ENCODE peak calls at places on chromosomes 1 and 21, in four cellular contexts. One of them, this sample, is unnamed.
A peak's percentile ranks its signal among the peaks of the same experiment; 100 is the strongest.

GRCh38 chr1:212515329-212515760 is 82.6 kb downstream of the NENF start:
- DNase-seq in uterus: no peak
- DNase-seq in MG63: no peak
- DNase-seq in skeletal muscle cell: no peak
- DNase-seq in this sample: no peak

GRCh38 chr1:211783897-211784296 is 46.7 kb downstream of the LPGAT1 start:
- DNase-seq in uterus: no peak
- DNase-seq in MG63: no peak
- DNase-seq in skeletal muscle cell: no peak
- DNase-seq in this sample: no peak

GRCh38 chr1:114554577-114554976 is 26.8 kb downstream of the BCAS2 start:
- DNase-seq in uterus: no peak
- DNase-seq in MG63: no peak
- DNase-seq in skeletal muscle cell: no peak
- DNase-seq in this sample: no peak

GRCh38 chr1:7111855-7112254 is 326.6 kb downstream of the CAMTA1 start:
- DNase-seq in uterus: no peak
- DNase-seq in MG63: no peak
- DNase-seq in skeletal muscle cell: no peak
- DNase-seq in this sample: no peak

GRCh38 chr1:60935599-60935990 is 146.8 kb upstream of the NFIA start:
- DNase-seq in uterus: no peak
- DNase-seq in MG63: no peak
- DNase-seq in skeletal muscle cell: no peak
- DNase-seq in this sample: no peak

GRCh38 chr1:165907256-165907857 is 79.9 kb downstream of the UCK2 start:
- DNase-seq in uterus: no peak
- DNase-seq in MG63: no peak
- DNase-seq in skeletal muscle cell: no peak
- DNase-seq in this sample: no peak

GRCh38 chr1:44318097-44319088 is 36.7 kb downstream of the ERI3 start:
- DNase-seq in uterus: peak; percentile 22
- DNase-seq in MG63: peak; percentile 13
- DNase-seq in skeletal muscle cell: peak; percentile 14
- DNase-seq in this sample: no peak

GRCh38 chr1:15427280-15427666 is 11.0 kb upstream of the CTRC start:
- DNase-seq in uterus: peak; percentile 54
- DNase-seq in MG63: no peak
- DNase-seq in skeletal muscle cell: no peak
- DNase-seq in this sample: no peak

GRCh38 chr1:221035680-221036153 is 156.5 kb downstream of the HLX start:
- DNase-seq in uterus: no peak
- DNase-seq in MG63: peak; percentile 60
- DNase-seq in skeletal muscle cell: peak; percentile 25
- DNase-seq in this sample: no peak

GRCh38 chr1:178486100-178487069 is 10.4 kb downstream of the CLEC20A start:
- DNase-seq in uterus: no peak
- DNase-seq in MG63: no peak
- DNase-seq in skeletal muscle cell: no peak
- DNase-seq in this sample: no peak

GRCh38 chr1:62131093-62131725 is 63.4 kb upstream of the L1TD1 start:
- DNase-seq in uterus: peak; percentile 23
- DNase-seq in MG63: peak; percentile 13
- DNase-seq in skeletal muscle cell: peak; percentile 12
- DNase-seq in this sample: no peak

GRCh38 chr21:42939581-42940413 is 14.4 kb upstream of the ERVH48-1 start:
- DNase-seq in uterus: peak; percentile 90
- DNase-seq in MG63: peak; percentile 94
- DNase-seq in skeletal muscle cell: peak; percentile 96
- DNase-seq in this sample: peak; percentile 82

GRCh38 chr1:206570529-206570928 is 41.7 kb downstream of the EIF2D start:
- DNase-seq in uterus: no peak
- DNase-seq in MG63: no peak
- DNase-seq in skeletal muscle cell: no peak
- DNase-seq in this sample: no peak

GRCh38 chr1:78045850-78046778 is at the start of gene GIPC2:
- DNase-seq in uterus: peak; percentile 25
- DNase-seq in MG63: peak; percentile 5
- DNase-seq in skeletal muscle cell: no peak
- DNase-seq in this sample: no peak

GRCh38 chr1:80218112-80218511 is 1211.6 kb upstream of the ADGRL4 start:
- DNase-seq in uterus: no peak
- DNase-seq in MG63: no peak
- DNase-seq in skeletal muscle cell: peak; percentile 19
- DNase-seq in this sample: no peak

GRCh38 chr1:52139817-52140540 is 1.9 kb upstream of the ZFYVE9 start:
- DNase-seq in uterus: no peak
- DNase-seq in MG63: peak; percentile 36
- DNase-seq in skeletal muscle cell: peak; percentile 85
- DNase-seq in this sample: peak; percentile 51

GRCh38 chr21:44428281-44428942 is 26.9 kb upstream of the LRRC3 start:
- DNase-seq in uterus: no peak
- DNase-seq in MG63: peak; percentile 47
- DNase-seq in skeletal muscle cell: no peak
- DNase-seq in this sample: no peak

GRCh38 chr1:55585402-55585792 is 370.2 kb upstream of the USP24 start:
- DNase-seq in uterus: no peak
- DNase-seq in MG63: no peak
- DNase-seq in skeletal muscle cell: no peak
- DNase-seq in this sample: no peak

GRCh38 chr1:171948491-171948890 is 107.2 kb downstream of the DNM3 start:
- DNase-seq in uterus: no peak
- DNase-seq in MG63: no peak
- DNase-seq in skeletal muscle cell: no peak
- DNase-seq in this sample: peak; percentile 4

GRCh38 chr21:44510508-44511218 is 29.3 kb downstream of the KRTAP10-1 start:
- DNase-seq in uterus: no peak
- DNase-seq in MG63: peak; percentile 39
- DNase-seq in skeletal muscle cell: no peak
- DNase-seq in this sample: no peak

GRCh38 chr1:67053535-67053784 is 488 bp downstream of the SLC35D1 start:
- DNase-seq in uterus: peak; percentile 70
- DNase-seq in MG63: peak; percentile 73
- DNase-seq in skeletal muscle cell: no peak
- DNase-seq in this sample: no peak

DNA sequence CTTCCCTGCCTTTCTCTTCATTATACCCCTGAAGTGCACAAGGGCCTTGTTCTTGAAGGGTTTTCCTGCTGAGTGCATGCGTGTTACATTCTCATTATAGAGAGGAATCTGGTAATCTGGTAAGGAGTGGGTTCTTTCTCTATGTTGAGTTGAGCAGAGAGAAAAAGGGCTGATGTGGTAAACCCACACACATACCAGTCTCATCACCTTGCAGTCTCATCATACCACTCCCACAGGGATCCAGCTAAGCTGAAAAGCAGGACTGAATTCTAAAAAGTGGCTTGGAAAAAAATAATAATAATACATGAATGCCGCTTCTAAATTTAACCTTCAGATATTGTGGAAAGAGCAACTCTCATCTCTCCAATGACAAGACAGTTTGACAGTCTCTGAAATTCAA is 10.5 kb upstream of the HTR1D start:
- DNase-seq in uterus: no peak
- DNase-seq in MG63: no peak
- DNase-seq in skeletal muscle cell: no peak
- DNase-seq in this sample: no peak
- H3K4me3 ChIP-seq in uterus: no peak overlapping the region
- H3K4me3 ChIP-seq in MG63: no peak overlapping the region
- H3K4me3 ChIP-seq in skeletal muscle cell: no peak overlapping the region
- H3K4me3 ChIP-seq in this sample: no peak overlapping the region

DNA sequence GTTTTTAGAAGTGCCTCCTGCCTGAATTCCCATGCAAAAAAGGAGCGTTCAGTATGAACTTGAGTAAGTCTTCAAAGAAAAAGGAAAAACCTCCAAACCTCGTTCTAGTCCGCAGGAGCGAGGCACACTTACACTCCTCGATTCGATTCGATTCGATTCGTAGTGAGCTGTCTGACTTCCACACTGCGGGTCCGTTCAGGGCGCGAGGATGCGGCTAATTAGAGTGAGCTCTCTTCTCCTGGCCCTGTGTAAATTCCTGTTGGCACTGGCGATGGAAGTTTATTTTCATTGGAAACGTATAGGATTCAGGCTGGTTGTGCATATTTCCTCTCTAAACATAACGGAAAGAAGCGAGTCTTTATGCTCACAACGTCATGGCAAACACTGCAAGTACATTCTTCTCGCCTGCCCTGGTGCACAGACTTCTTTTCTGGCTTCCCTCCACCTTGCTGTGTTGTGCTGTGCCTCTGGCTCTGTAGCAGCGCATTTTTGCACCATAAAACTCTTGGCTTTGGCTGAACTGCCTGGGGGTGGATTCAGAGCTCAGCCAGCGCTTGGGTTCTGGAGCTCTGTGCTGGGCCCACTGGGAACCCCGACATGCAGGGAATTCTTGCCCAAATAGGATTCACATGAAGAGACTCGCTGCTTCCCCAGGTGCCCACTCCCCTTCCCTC is 2.7 kb downstream of the HUNK start:
- DNase-seq in uterus: no peak
- DNase-seq in MG63: peak; percentile 66
- DNase-seq in skeletal muscle cell: no peak
- DNase-seq in this sample: peak; percentile 12
- H3K4me3 ChIP-seq in uterus: no peak overlapping the region
- H3K4me3 ChIP-seq in MG63: no peak overlapping the region
- H3K4me3 ChIP-seq in skeletal muscle cell: no peak overlapping the region
- H3K4me3 ChIP-seq in this sample: peak overlapping the region; percentile 19

GRCh38 chr1:25990702-25991395 is 7.0 kb downstream of the PAFAH2 start:
- DNase-seq in uterus: no peak
- DNase-seq in MG63: no peak
- DNase-seq in skeletal muscle cell: no peak
- DNase-seq in this sample: no peak
- H3K4me3 ChIP-seq in uterus: no peak overlapping the region
- H3K4me3 ChIP-seq in MG63: no peak overlapping the region
- H3K4me3 ChIP-seq in skeletal muscle cell: no peak overlapping the region
- H3K4me3 ChIP-seq in this sample: no peak overlapping the region

GRCh38 chr21:34596561-34597271 is 18.2 kb downstream of the RCAN1 start:
- DNase-seq in uterus: no peak
- DNase-seq in MG63: no peak
- DNase-seq in skeletal muscle cell: no peak
- DNase-seq in this sample: no peak
- H3K4me3 ChIP-seq in uterus: no peak overlapping the region
- H3K4me3 ChIP-seq in MG63: no peak overlapping the region
- H3K4me3 ChIP-seq in skeletal muscle cell: no peak overlapping the region
- H3K4me3 ChIP-seq in this sample: no peak overlapping the region

GRCh38 chr1:209936125-209936524 is 1.9 kb upstream of the SYT14 start:
- DNase-seq in uterus: no peak
- DNase-seq in MG63: no peak
- DNase-seq in skeletal muscle cell: no peak
- DNase-seq in this sample: no peak

GRCh38 chr1:209937996-209938959 is at the start of gene SYT14:
- DNase-seq in uterus: no peak
- DNase-seq in MG63: peak; percentile 43
- DNase-seq in skeletal muscle cell: no peak
- DNase-seq in this sample: no peak
- H3K4me3 ChIP-seq in uterus: no peak within 1 kb of the TSS
- H3K4me3 ChIP-seq in MG63: peak within 1 kb of the TSS; percentile 37
- H3K4me3 ChIP-seq in skeletal muscle cell: peak within 1 kb of the TSS; percentile 58
- H3K4me3 ChIP-seq in this sample: peak within 1 kb of the TSS; percentile 63

GRCh38 chr1:168348146-168348709 is 67.6 kb downstream of the TBX19 start:
- DNase-seq in uterus: no peak
- DNase-seq in MG63: no peak
- DNase-seq in skeletal muscle cell: no peak
- DNase-seq in this sample: no peak
- H3K4me3 ChIP-seq in uterus: no peak overlapping the region
- H3K4me3 ChIP-seq in MG63: no peak overlapping the region
- H3K4me3 ChIP-seq in skeletal muscle cell: no peak overlapping the region
- H3K4me3 ChIP-seq in this sample: no peak overlapping the region

This sample was measured in AG04449.